ENCODE peak calls at places on chromosomes 3 and 15, in four cellular contexts. B is ascending aorta; G is CD8-positive, alpha-beta T cell; X is pancreas. H is an unnamed sample. For H3K9me3 and H3K4me1, the result is how much of the 10 kb centered on the place peaks cover.

GRCh38 chr15:93028632-93029612 is 60.1 kb downstream of the RGMA start:
- DNase-seq in B (peak), G (no peak), X (peak), H (no peak)

GRCh38 chr15:69794643-69795461 is 302.9 kb downstream of the TLE3 start:
- DNase-seq in B (peak), G (no peak), X (peak), H (no peak)

GRCh38 chr15:62171882-62172281 is 6.8 kb upstream of the C2CD4B start:
- DNase-seq in B (no peak), G (no peak), X (no peak), H (no peak)

GRCh38 chr15:23912191-23912590 is 225.1 kb upstream of the NDN start:
- DNase-seq in B (no peak), G (no peak), X (no peak), H (no peak)

GRCh38 chr3:16767006-16767405 is 117.7 kb upstream of the PLCL2 start:
- DNase-seq in B (no peak), G (no peak), X (no peak), H (no peak)

GRCh38 chr15:69337133-69337532 is 38.4 kb downstream of the PAQR5 start:
- DNase-seq in B (no peak), G (no peak), X (no peak), H (no peak)

GRCh38 chr3:16849240-16849639 is 35.5 kb upstream of the PLCL2 start:
- DNase-seq in B (no peak), G (peak), X (peak), H (no peak)

GRCh38 chr3:126263539-126263938 is 83.2 kb upstream of the ALDH1L1 start:
- DNase-seq in B (no peak), G (no peak), X (no peak), H (no peak)

GRCh38 chr3:114899186-114899931 is 247.7 kb downstream of the ZBTB20 start:
- DNase-seq in B (no peak), G (no peak), X (peak), H (peak)

GRCh38 chr3:42516443-42516842 is 14.0 kb downstream of the VIPR1 start:
- DNase-seq in B (no peak), G (no peak), X (no peak), H (no peak)

GRCh38 chr15:71448688-71449114 is 333.4 kb downstream of the THSD4 start:
- DNase-seq in B (no peak), G (no peak), X (peak), H (peak)

GRCh38 chr15:52790941-52791751 is 1.0 kb upstream of the ONECUT1 start:
- DNase-seq in B (no peak), G (no peak), X (peak), H (no peak)

GRCh38 chr3:184718431-184718830 is 6.6 kb upstream of the MAGEF1 start:
- DNase-seq in B (no peak), G (no peak), X (no peak), H (no peak)

GRCh38 chr3:45607790-45608189 is 13.2 kb downstream of the LIMD1 start:
- DNase-seq in B (no peak), G (no peak), X (no peak), H (no peak)

GRCh38 chr15:33460166-33460805 is 149.5 kb downstream of the RYR3 start:
- DNase-seq in B (no peak), G (no peak), X (no peak), H (no peak)

GRCh38 chr3:67614195-67614594 is 40.2 kb downstream of the SUCLG2 start:
- DNase-seq in B (no peak), G (no peak), X (no peak), H (no peak)

GRCh38 chr3:140794507-140794906 is 116.6 kb downstream of the TRIM42 start:
- DNase-seq in B (no peak), G (no peak), X (no peak), H (no peak)

GRCh38 chr3:120907659-120908029 is 361 bp upstream of the STXBP5L start:
- DNase-seq in B (no peak), G (no peak), X (no peak), H (no peak)

GRCh38 chr15:42130246-42130986 is 26.0 kb downstream of the PLA2G4F start:
- DNase-seq in B (no peak), G (no peak), X (no peak), H (no peak)

GRCh38 chr3:143209715-143210059 is 90.1 kb downstream of the CHST2 start:
- DNase-seq in B (no peak), G (no peak), X (no peak), H (no peak)
- TF ChIP-seq CTCF in B (no peak), G (no peak), X (no peak), H (no peak)

GRCh38 chr3:144185291-144185690 is 213.7 kb downstream of the DIPK2A start:
- DNase-seq in B (no peak), G (no peak), X (no peak), H (no peak)

GRCh38 chr3:144187531-144188230 is 216.1 kb downstream of the DIPK2A start:
- DNase-seq in B (no peak), G (no peak), X (no peak), H (no peak)

DNA sequence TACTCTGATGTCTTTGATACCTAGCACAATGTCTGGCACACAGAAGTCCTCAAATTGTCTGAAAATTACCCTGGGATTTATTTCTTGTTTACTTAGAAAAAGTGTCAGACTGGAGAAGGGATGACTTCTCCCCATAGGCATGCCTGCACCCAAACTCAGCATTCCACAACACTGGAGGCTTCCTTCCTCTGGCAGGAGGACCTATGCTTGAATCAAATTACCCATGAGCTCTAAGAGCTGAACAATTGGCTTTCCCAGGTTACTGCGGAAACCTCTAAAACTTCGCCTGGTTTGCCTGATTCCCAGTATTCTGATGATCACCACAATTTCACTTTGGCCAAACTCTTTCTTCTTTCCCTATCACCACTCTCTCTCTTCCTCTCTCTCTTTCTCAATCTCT is 217.4 kb downstream of the DIPK2A start:
- DNase-seq in B (no peak), G (no peak), X (no peak), H (no peak)
- H3K9me3 ChIP-seq in B (under half), G (under half), X (under half), H (under half)

GRCh38 chr3:14403636-14404395 is 1.4 kb downstream of the SLC6A6 start:
- DNase-seq in B (no peak), G (no peak), X (no peak), H (no peak)
- H3K4me1 ChIP-seq in B (under half), G (under half), X (under half), H (under half)

DNA sequence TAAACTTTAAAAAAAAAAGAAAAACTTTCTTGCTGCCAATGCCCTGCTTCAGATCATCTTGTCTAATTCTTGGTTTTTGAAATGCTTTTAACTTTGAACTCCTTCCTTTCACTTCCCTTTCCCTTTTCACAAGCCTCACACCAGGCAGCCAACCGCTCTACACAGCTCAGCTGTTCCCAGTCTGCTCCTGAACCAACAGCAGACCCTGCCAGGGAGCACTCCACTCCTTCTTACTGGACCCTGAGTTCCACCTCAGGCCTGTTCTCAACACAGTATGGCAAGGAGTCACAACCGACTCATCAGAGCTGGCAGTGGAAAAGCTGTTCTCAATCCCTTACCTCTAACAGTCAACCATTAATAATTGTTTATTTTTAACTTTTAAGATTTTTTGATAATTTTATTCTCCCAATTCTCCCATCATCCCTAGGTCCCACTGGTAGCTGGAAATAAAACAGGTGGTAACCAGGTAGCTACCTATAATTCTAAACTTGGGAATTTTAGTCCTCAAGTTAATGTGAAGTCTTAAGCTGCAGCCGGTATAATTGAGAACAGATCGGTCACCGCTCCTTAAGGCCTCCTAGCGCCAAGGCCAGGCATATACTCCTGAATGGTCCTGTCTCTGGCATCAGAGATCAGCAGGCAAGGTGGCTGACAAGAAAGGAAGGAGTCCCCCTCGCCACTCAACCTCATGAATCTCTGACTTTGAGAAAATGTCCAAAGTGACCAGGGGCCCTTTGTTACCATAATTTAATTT is 43.9 kb downstream of the BOC start:
- DNase-seq in B (no peak), G (no peak), X (no peak), H (no peak)
- TF ChIP-seq CTCF in B (no peak), G (no peak), X (no peak), H (no peak)

DNA sequence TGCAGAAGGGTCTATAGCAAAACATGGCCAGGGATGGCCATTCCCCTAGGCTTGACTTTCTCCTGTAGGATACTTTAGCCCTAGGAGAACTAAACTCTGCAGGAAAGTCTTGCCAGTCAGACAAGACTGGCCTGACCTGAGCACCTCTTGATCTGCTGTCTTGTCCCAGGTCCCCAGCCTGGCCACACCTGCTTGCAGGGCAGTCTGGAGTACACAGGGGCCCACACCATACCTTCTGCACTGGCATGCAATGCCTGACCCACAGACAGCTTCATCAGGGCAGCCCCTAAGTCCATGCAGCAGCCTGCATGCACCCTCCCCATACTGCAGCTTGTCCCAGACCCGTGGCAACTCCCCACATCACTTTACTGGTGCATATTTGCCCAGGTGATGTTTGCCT is 204.6 kb downstream of the LRRC3B start:
- DNase-seq in B (no peak), G (no peak), X (no peak), H (no peak)
- H3K9me3 ChIP-seq in B (under half), G (under half), X (under half), H (under half)

GRCh38 chr3:61872077-61872706 is 310.8 kb downstream of the PTPRG start:
- DNase-seq in B (no peak), G (no peak), X (no peak), H (no peak)
- H3K4me1 ChIP-seq in B (under half), G (under half), X (under half), H (under half)

GRCh38 chr3:90092994-90093393 is 985.6 kb downstream of the EPHA3 start:
- DNase-seq in B (no peak), G (no peak), X (no peak), H (no peak)

DNA sequence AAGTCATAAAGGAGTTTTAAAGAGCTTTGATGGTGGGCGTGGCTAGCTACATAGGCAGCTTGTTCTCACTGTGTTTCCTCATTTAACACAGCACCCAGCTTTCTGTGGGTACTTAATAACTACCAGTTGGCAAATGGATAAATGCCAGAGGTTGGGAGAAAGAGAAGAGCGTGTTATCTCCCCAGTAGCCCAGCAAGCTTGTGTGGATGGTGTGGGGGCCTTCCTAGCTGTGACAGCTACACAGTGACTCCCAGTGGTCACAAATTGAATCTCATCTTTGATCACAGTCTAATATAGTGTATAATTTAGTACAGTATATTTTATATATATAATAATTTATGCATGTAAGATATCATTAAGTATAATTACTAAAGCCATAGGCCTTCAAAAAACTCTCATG is 984.1 kb downstream of the EPHA3 start:
- DNase-seq in B (no peak), G (no peak), X (no peak), H (peak)
- TF ChIP-seq CTCF in B (no peak), G (no peak), X (no peak), H (peak)

GRCh38 chr15:26623071-26623470 is 149.8 kb downstream of the GABRB3 start:
- DNase-seq in B (no peak), G (no peak), X (no peak), H (no peak)
- H3K9me3 ChIP-seq in B (under half), G (under half), X (under half), H (under half)

H was measured in Caco-2.